ENCODE peak calls at places on chromosome 7, in eight cellular contexts. One of them, this sample, is unnamed.
A peak's percentile ranks its signal among the peaks of the same experiment; 100 is the strongest.

GRCh38 chr7:148566736-148567135 is 23.8 kb upstream of the C7orf33 start:
- DNase-seq in hepatocyte: no peak
- DNase-seq in heart left ventricle: no peak
- DNase-seq in mammary epithelial cell: no peak
- DNase-seq in right lobe of liver: no peak
- DNase-seq in heart right ventricle: no peak
- DNase-seq in psoas muscle: no peak
- DNase-seq in lower lobe of right lung: no peak
- DNase-seq in this sample: no peak

GRCh38 chr7:6565655-6566054 is 11.6 kb upstream of the ZDHHC4 start:
- DNase-seq in lower lobe of right lung: no peak
- DNase-seq in heart left ventricle: peak; percentile 16
- DNase-seq in heart right ventricle: no peak
- DNase-seq in hepatocyte: no peak
- DNase-seq in mammary epithelial cell: no peak
- DNase-seq in right lobe of liver: no peak
- DNase-seq in psoas muscle: no peak
- DNase-seq in this sample: no peak

GRCh38 chr7:8254667-8255066 is 7.3 kb downstream of the ICA1 start:
- DNase-seq in psoas muscle: no peak
- DNase-seq in heart right ventricle: no peak
- DNase-seq in hepatocyte: no peak
- DNase-seq in right lobe of liver: no peak
- DNase-seq in heart left ventricle: no peak
- DNase-seq in lower lobe of right lung: no peak
- DNase-seq in mammary epithelial cell: no peak
- DNase-seq in this sample: no peak

GRCh38 chr7:117262546-117262945 is 60.3 kb downstream of the WNT2 start:
- DNase-seq in mammary epithelial cell: peak; percentile 62
- DNase-seq in heart left ventricle: no peak
- DNase-seq in heart right ventricle: no peak
- DNase-seq in right lobe of liver: no peak
- DNase-seq in psoas muscle: no peak
- DNase-seq in lower lobe of right lung: no peak
- DNase-seq in hepatocyte: no peak
- DNase-seq in this sample: no peak

GRCh38 chr7:83301416-83301815 is 138.7 kb upstream of the PCLO start:
- DNase-seq in psoas muscle: no peak
- DNase-seq in right lobe of liver: no peak
- DNase-seq in heart right ventricle: no peak
- DNase-seq in lower lobe of right lung: no peak
- DNase-seq in hepatocyte: no peak
- DNase-seq in heart left ventricle: no peak
- DNase-seq in mammary epithelial cell: no peak
- DNase-seq in this sample: no peak

GRCh38 chr7:139561-140243 is 52.7 kb upstream of the FAM20C start:
- DNase-seq in lower lobe of right lung: no peak
- DNase-seq in hepatocyte: no peak
- DNase-seq in right lobe of liver: peak; percentile 39
- DNase-seq in psoas muscle: peak; percentile 41
- DNase-seq in heart left ventricle: no peak
- DNase-seq in heart right ventricle: no peak
- DNase-seq in mammary epithelial cell: no peak
- DNase-seq in this sample: no peak

GRCh38 chr7:5634107-5634950 is 147.1 kb downstream of the RNF216 start:
- DNase-seq in mammary epithelial cell: no peak
- DNase-seq in lower lobe of right lung: no peak
- DNase-seq in psoas muscle: peak; percentile 87
- DNase-seq in heart left ventricle: peak; percentile 82
- DNase-seq in hepatocyte: peak; percentile 66
- DNase-seq in heart right ventricle: peak; percentile 75
- DNase-seq in right lobe of liver: no peak
- DNase-seq in this sample: no peak

GRCh38 chr7:134031835-134032617 is 95.1 kb upstream of the LRGUK start:
- DNase-seq in heart left ventricle: no peak
- DNase-seq in lower lobe of right lung: no peak
- DNase-seq in mammary epithelial cell: no peak
- DNase-seq in right lobe of liver: no peak
- DNase-seq in hepatocyte: no peak
- DNase-seq in heart right ventricle: peak; percentile 20
- DNase-seq in psoas muscle: no peak
- DNase-seq in this sample: no peak

GRCh38 chr7:88169717-88170320 is 50.0 kb downstream of the SRI start:
- DNase-seq in heart left ventricle: no peak
- DNase-seq in hepatocyte: peak; percentile 23
- DNase-seq in heart right ventricle: no peak
- DNase-seq in psoas muscle: no peak
- DNase-seq in lower lobe of right lung: no peak
- DNase-seq in right lobe of liver: no peak
- DNase-seq in mammary epithelial cell: no peak
- DNase-seq in this sample: no peak

GRCh38 chr7:151019130-151019447 is 5.2 kb downstream of the ATG9B start:
- DNase-seq in heart right ventricle: no peak
- DNase-seq in heart left ventricle: no peak
- DNase-seq in hepatocyte: no peak
- DNase-seq in lower lobe of right lung: no peak
- DNase-seq in mammary epithelial cell: no peak
- DNase-seq in right lobe of liver: no peak
- DNase-seq in psoas muscle: no peak
- DNase-seq in this sample: no peak

GRCh38 chr7:95581446-95581845 is 14.9 kb downstream of the PDK4 start:
- DNase-seq in mammary epithelial cell: no peak
- DNase-seq in hepatocyte: no peak
- DNase-seq in heart left ventricle: no peak
- DNase-seq in psoas muscle: no peak
- DNase-seq in right lobe of liver: no peak
- DNase-seq in heart right ventricle: no peak
- DNase-seq in lower lobe of right lung: no peak
- DNase-seq in this sample: no peak

GRCh38 chr7:7569113-7569527 is 2.4 kb downstream of the MIOS start:
- DNase-seq in heart right ventricle: no peak
- DNase-seq in psoas muscle: no peak
- DNase-seq in lower lobe of right lung: no peak
- DNase-seq in heart left ventricle: no peak
- DNase-seq in hepatocyte: no peak
- DNase-seq in right lobe of liver: no peak
- DNase-seq in mammary epithelial cell: no peak
- DNase-seq in this sample: no peak

GRCh38 chr7:46387646-46388045 is 466.6 kb upstream of the IGFBP3 start:
- DNase-seq in heart left ventricle: no peak
- DNase-seq in right lobe of liver: no peak
- DNase-seq in heart right ventricle: no peak
- DNase-seq in lower lobe of right lung: no peak
- DNase-seq in mammary epithelial cell: no peak
- DNase-seq in hepatocyte: no peak
- DNase-seq in psoas muscle: no peak
- DNase-seq in this sample: no peak

GRCh38 chr7:2169923-2170575 is 62.7 kb downstream of the MAD1L1 start:
- DNase-seq in heart right ventricle: no peak
- DNase-seq in heart left ventricle: no peak
- DNase-seq in mammary epithelial cell: peak; percentile 75
- DNase-seq in psoas muscle: no peak
- DNase-seq in right lobe of liver: no peak
- DNase-seq in lower lobe of right lung: no peak
- DNase-seq in hepatocyte: no peak
- DNase-seq in this sample: no peak

GRCh38 chr7:54833021-54833467 is 74.0 kb upstream of the SEC61G start:
- DNase-seq in hepatocyte: no peak
- DNase-seq in right lobe of liver: no peak
- DNase-seq in lower lobe of right lung: no peak
- DNase-seq in mammary epithelial cell: no peak
- DNase-seq in heart left ventricle: no peak
- DNase-seq in psoas muscle: no peak
- DNase-seq in heart right ventricle: no peak
- DNase-seq in this sample: no peak

GRCh38 chr7:22572937-22573336 is 72.9 kb upstream of the STEAP1B start:
- DNase-seq in psoas muscle: no peak
- DNase-seq in right lobe of liver: no peak
- DNase-seq in lower lobe of right lung: no peak
- DNase-seq in hepatocyte: no peak
- DNase-seq in heart left ventricle: no peak
- DNase-seq in heart right ventricle: no peak
- DNase-seq in mammary epithelial cell: peak; percentile 99
- DNase-seq in this sample: no peak

GRCh38 chr7:57202274-57202673 is 70.0 kb upstream of the ZNF479 start:
- DNase-seq in right lobe of liver: no peak
- DNase-seq in hepatocyte: no peak
- DNase-seq in heart left ventricle: no peak
- DNase-seq in heart right ventricle: no peak
- DNase-seq in mammary epithelial cell: no peak
- DNase-seq in psoas muscle: no peak
- DNase-seq in lower lobe of right lung: peak; percentile 23
- DNase-seq in this sample: no peak

GRCh38 chr7:50121269-50121668 is 28.2 kb upstream of the ZPBP start:
- DNase-seq in lower lobe of right lung: no peak
- DNase-seq in psoas muscle: no peak
- DNase-seq in heart left ventricle: no peak
- DNase-seq in mammary epithelial cell: no peak
- DNase-seq in heart right ventricle: no peak
- DNase-seq in right lobe of liver: no peak
- DNase-seq in hepatocyte: no peak
- DNase-seq in this sample: no peak

GRCh38 chr7:88111136-88111748 is 108.6 kb downstream of the SRI start:
- DNase-seq in hepatocyte: peak; percentile 40
- DNase-seq in psoas muscle: no peak
- DNase-seq in right lobe of liver: no peak
- DNase-seq in lower lobe of right lung: no peak
- DNase-seq in mammary epithelial cell: peak; percentile 23
- DNase-seq in heart right ventricle: no peak
- DNase-seq in heart left ventricle: no peak
- DNase-seq in this sample: no peak

GRCh38 chr7:74252893-74253292 is 1.3 kb downstream of the RFC2 start:
- DNase-seq in hepatocyte: no peak
- DNase-seq in heart right ventricle: no peak
- DNase-seq in heart left ventricle: no peak
- DNase-seq in mammary epithelial cell: no peak
- DNase-seq in right lobe of liver: peak; percentile 79
- DNase-seq in psoas muscle: no peak
- DNase-seq in lower lobe of right lung: no peak
- DNase-seq in this sample: no peak

DNA sequence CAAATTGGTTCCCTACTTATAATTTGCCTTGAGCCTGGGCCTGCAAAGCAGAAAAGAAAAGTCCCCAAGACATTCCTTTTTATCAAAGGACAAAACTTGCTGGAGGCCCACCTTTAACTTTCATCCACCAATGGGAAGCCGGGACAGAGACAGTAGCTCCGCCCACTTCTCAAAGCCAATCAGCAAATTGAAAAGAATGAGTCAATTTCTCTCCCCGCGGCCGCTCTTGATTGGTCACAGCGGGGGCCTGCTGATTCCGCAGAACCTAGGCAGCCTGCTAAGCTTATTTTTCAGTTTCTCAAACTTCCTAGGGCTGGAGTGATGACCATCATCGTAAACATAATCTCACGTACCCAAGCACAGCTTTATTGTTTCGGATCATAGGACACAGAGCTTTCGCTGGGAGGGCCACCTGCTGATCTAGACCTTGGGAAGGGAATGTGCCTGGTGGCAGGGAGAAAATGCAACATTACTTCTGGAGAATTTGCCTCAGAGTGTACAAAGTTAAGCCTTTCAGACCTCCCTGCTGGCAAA is at the start of gene SLC13A4:
- DNase-seq in hepatocyte: no peak
- DNase-seq in right lobe of liver: no peak
- DNase-seq in psoas muscle: no peak
- DNase-seq in heart left ventricle: no peak
- DNase-seq in heart right ventricle: no peak
- DNase-seq in lower lobe of right lung: no peak
- DNase-seq in mammary epithelial cell: no peak
- DNase-seq in this sample: peak; percentile 64
- H3K4me3 ChIP-seq in hepatocyte: no peak within 1 kb of the TSS
- H3K4me3 ChIP-seq in right lobe of liver: no peak within 1 kb of the TSS
- H3K4me3 ChIP-seq in psoas muscle: no peak within 1 kb of the TSS
- H3K4me3 ChIP-seq in heart left ventricle: no peak within 1 kb of the TSS
- H3K4me3 ChIP-seq in heart right ventricle: no peak within 1 kb of the TSS
- H3K4me3 ChIP-seq in lower lobe of right lung: no peak within 1 kb of the TSS
- H3K4me3 ChIP-seq in mammary epithelial cell: no peak within 1 kb of the TSS
- H3K4me3 ChIP-seq in this sample: no peak within 1 kb of the TSS

GRCh38 chr7:132102426-132102825 is 473.8 kb downstream of the PLXNA4 start:
- DNase-seq in hepatocyte: no peak
- DNase-seq in heart right ventricle: no peak
- DNase-seq in heart left ventricle: no peak
- DNase-seq in right lobe of liver: no peak
- DNase-seq in mammary epithelial cell: no peak
- DNase-seq in psoas muscle: no peak
- DNase-seq in lower lobe of right lung: no peak
- DNase-seq in this sample: no peak

GRCh38 chr7:132103718-132104117 is 472.6 kb downstream of the PLXNA4 start:
- DNase-seq in heart left ventricle: no peak
- DNase-seq in mammary epithelial cell: no peak
- DNase-seq in hepatocyte: peak; percentile 45
- DNase-seq in heart right ventricle: no peak
- DNase-seq in lower lobe of right lung: no peak
- DNase-seq in right lobe of liver: no peak
- DNase-seq in psoas muscle: no peak
- DNase-seq in this sample: no peak

GRCh38 chr7:132100981-132101380 is 475.3 kb downstream of the PLXNA4 start:
- DNase-seq in mammary epithelial cell: no peak
- DNase-seq in heart left ventricle: no peak
- DNase-seq in lower lobe of right lung: no peak
- DNase-seq in right lobe of liver: no peak
- DNase-seq in hepatocyte: no peak
- DNase-seq in psoas muscle: no peak
- DNase-seq in heart right ventricle: no peak
- DNase-seq in this sample: no peak

GRCh38 chr7:132100483-132100882 is 475.8 kb downstream of the PLXNA4 start:
- DNase-seq in psoas muscle: no peak
- DNase-seq in mammary epithelial cell: no peak
- DNase-seq in heart left ventricle: no peak
- DNase-seq in right lobe of liver: no peak
- DNase-seq in hepatocyte: no peak
- DNase-seq in lower lobe of right lung: no peak
- DNase-seq in heart right ventricle: no peak
- DNase-seq in this sample: no peak

GRCh38 chr7:132102942-132103341 is 473.3 kb downstream of the PLXNA4 start:
- DNase-seq in mammary epithelial cell: no peak
- DNase-seq in psoas muscle: no peak
- DNase-seq in right lobe of liver: no peak
- DNase-seq in hepatocyte: no peak
- DNase-seq in heart left ventricle: no peak
- DNase-seq in lower lobe of right lung: no peak
- DNase-seq in heart right ventricle: no peak
- DNase-seq in this sample: no peak
- H3K27ac ChIP-seq in mammary epithelial cell: no peak overlapping the region
- H3K27ac ChIP-seq in psoas muscle: no peak overlapping the region
- H3K27ac ChIP-seq in right lobe of liver: no peak overlapping the region
- H3K27ac ChIP-seq in hepatocyte: no peak overlapping the region
- H3K27ac ChIP-seq in heart left ventricle: no peak overlapping the region
- H3K27ac ChIP-seq in lower lobe of right lung: no peak overlapping the region
- H3K27ac ChIP-seq in heart right ventricle: no peak overlapping the region
- H3K27ac ChIP-seq in this sample: no peak overlapping the region

GRCh38 chr7:19106308-19107141 is 10.9 kb downstream of the TWIST1 start:
- DNase-seq in heart left ventricle: no peak
- DNase-seq in heart right ventricle: no peak
- DNase-seq in hepatocyte: no peak
- DNase-seq in psoas muscle: no peak
- DNase-seq in lower lobe of right lung: no peak
- DNase-seq in right lobe of liver: no peak
- DNase-seq in mammary epithelial cell: no peak
- DNase-seq in this sample: no peak
- H3K4me3 ChIP-seq in heart left ventricle: peak overlapping the region; percentile 62
- H3K4me3 ChIP-seq in heart right ventricle: peak overlapping the region; percentile 55
- H3K4me3 ChIP-seq in hepatocyte: peak overlapping the region; percentile 24
- H3K4me3 ChIP-seq in psoas muscle: peak overlapping the region; percentile 50
- H3K4me3 ChIP-seq in lower lobe of right lung: peak overlapping the region; percentile 29
- H3K4me3 ChIP-seq in right lobe of liver: no peak overlapping the region
- H3K4me3 ChIP-seq in mammary epithelial cell: no peak overlapping the region
- H3K4me3 ChIP-seq in this sample: no peak overlapping the region

GRCh38 chr7:47622586-47622945 is 40.7 kb upstream of the TNS3 start:
- DNase-seq in hepatocyte: no peak
- DNase-seq in lower lobe of right lung: no peak
- DNase-seq in mammary epithelial cell: no peak
- DNase-seq in heart left ventricle: no peak
- DNase-seq in right lobe of liver: no peak
- DNase-seq in heart right ventricle: no peak
- DNase-seq in psoas muscle: no peak
- DNase-seq in this sample: no peak
- H3K27ac ChIP-seq in hepatocyte: peak overlapping the region; percentile 88
- H3K27ac ChIP-seq in lower lobe of right lung: peak overlapping the region; percentile 56
- H3K27ac ChIP-seq in mammary epithelial cell: no peak overlapping the region
- H3K27ac ChIP-seq in heart left ventricle: peak overlapping the region; percentile 64
- H3K27ac ChIP-seq in right lobe of liver: no peak overlapping the region
- H3K27ac ChIP-seq in heart right ventricle: peak overlapping the region; percentile 54
- H3K27ac ChIP-seq in psoas muscle: no peak overlapping the region
- H3K27ac ChIP-seq in this sample: no peak overlapping the region

This sample was measured in iPS DF 6.9.